ENCODE peak calls at places on chromosomes 16 and 17, in eight cellular contexts. E, M, R, U, P, X, S and N are unnamed samples.

GRCh38 chr17:58245428-58246103 is 7.2 kb downstream of the LPO start:
- DNase-seq in X (no peak), S (no peak), E (no peak), U (no peak), P (peak; percentile 62), M (no peak), R (no peak), N (no peak)

GRCh38 chr16:13923703-13924298 is 3.8 kb downstream of the ERCC4 start:
- DNase-seq in U (no peak), P (peak; percentile 74), X (peak; percentile 82), S (no peak), M (no peak), E (no peak), R (peak; percentile 51), N (no peak)

GRCh38 chr17:61833536-61834203 is 29.7 kb downstream of the BRIP1 start:
- DNase-seq in E (no peak), M (no peak), P (peak; percentile 77), X (peak; percentile 73), S (no peak), U (no peak), R (peak; percentile 86), N (peak; percentile 50)

GRCh38 chr17:7825206-7825980 is 8.6 kb upstream of the KDM6B start:
- DNase-seq in E (no peak), M (no peak), S (no peak), R (no peak), U (no peak), X (peak; percentile 50), P (peak; percentile 64), N (no peak)

GRCh38 chr17:3799181-3799627 is 1.8 kb downstream of the ITGAE start:
- DNase-seq in M (peak; percentile 48), E (no peak), R (peak; percentile 45), X (no peak), S (no peak), P (no peak), U (no peak), N (no peak)

GRCh38 chr17:49260011-49260921 is 29.7 kb upstream of the PHOSPHO1 start:
- DNase-seq in E (peak; percentile 13), U (no peak), S (peak; percentile 68), X (peak; percentile 86), M (peak; percentile 83), R (peak; percentile 92), P (peak; percentile 96), N (peak; percentile 49)

GRCh38 chr16:66881014-66881417 is 701 bp downstream of the PDP2 start:
- DNase-seq in S (no peak), M (no peak), U (no peak), P (peak; percentile 63), R (no peak), X (no peak), E (no peak), N (no peak)

GRCh38 chr17:34997355-34997862 is 17.1 kb downstream of the LIG3 start:
- DNase-seq in R (no peak), M (no peak), P (no peak), X (peak; percentile 93), U (no peak), E (no peak), S (no peak), N (no peak)

GRCh38 chr17:70767102-70767701 is 597.9 kb downstream of the KCNJ2 start:
- DNase-seq in M (no peak), E (no peak), X (peak; percentile 72), S (no peak), R (peak; percentile 31), P (peak; percentile 61), U (no peak), N (no peak)

GRCh38 chr17:64535357-64535756 is 28.6 kb downstream of the CEP95 start:
- DNase-seq in E (no peak), R (no peak), P (no peak), M (no peak), X (no peak), U (no peak), S (no peak), N (no peak)

GRCh38 chr16:17340804-17341203 is 130.0 kb downstream of the XYLT1 start:
- DNase-seq in P (no peak), M (no peak), S (no peak), U (no peak), E (no peak), X (no peak), R (no peak), N (no peak)

GRCh38 chr16:3115561-3115960 is 3.2 kb downstream of the ZNF205 start:
- DNase-seq in P (no peak), M (no peak), S (no peak), E (no peak), R (no peak), X (no peak), U (no peak), N (no peak)
- H3K36me3 ChIP-seq in P (no peaks in the 10 kb centered on the region), M (peaks cover 47% of the 10 kb centered on the region), S (peaks cover 56% of the 10 kb centered on the region), E (no peaks in the 10 kb centered on the region), R (peaks cover 3% of the 10 kb centered on the region), X (peaks cover 7% of the 10 kb centered on the region), U (peaks cover 13% of the 10 kb centered on the region), N (peaks cover 2% of the 10 kb centered on the region)

DNA sequence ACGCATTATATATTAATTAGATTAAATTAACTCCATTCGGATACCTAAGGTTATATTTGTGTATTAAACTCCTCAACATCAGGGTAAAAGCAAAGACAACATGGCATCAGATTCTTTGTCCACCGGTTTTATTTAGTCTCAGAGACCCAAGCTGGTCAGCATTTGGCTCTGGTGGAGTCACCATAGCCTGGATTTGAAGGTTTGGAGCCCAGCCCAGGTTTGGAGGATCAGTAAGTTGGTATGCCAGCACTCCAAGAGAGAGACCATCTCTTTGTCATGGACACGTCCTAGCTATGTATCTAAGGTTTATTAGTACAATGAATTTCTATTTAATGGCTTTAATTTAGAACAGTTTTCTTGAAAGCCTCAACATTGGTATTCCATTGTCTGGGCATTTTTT is 328.4 kb upstream of the RBFOX1 start:
- DNase-seq in E (no peak), P (no peak), X (no peak), R (no peak), S (no peak), M (no peak), U (no peak), N (no peak)
- H3K4me3 ChIP-seq in E (no peak overlapping the region), P (no peak overlapping the region), X (no peak overlapping the region), R (no peak overlapping the region), S (no peak overlapping the region), M (no peak overlapping the region), U (no peak overlapping the region), N (no peak overlapping the region)

GRCh38 chr17:75238684-75239191 is 22.7 kb downstream of the GGA3 start:
- DNase-seq in X (peak; percentile 77), R (peak; percentile 83), M (no peak), U (no peak), S (no peak), E (peak; percentile 41), P (peak; percentile 81), N (peak; percentile 25)
- H3K36me3 ChIP-seq in X (peaks cover 36% of the 10 kb centered on the region), R (peaks cover 23% of the 10 kb centered on the region), M (peaks cover 99% of the 10 kb centered on the region), U (peaks cover 64% of the 10 kb centered on the region), S (peaks cover 98% of the 10 kb centered on the region), E (peaks cover 73% of the 10 kb centered on the region), P (peaks cover 19% of the 10 kb centered on the region), N (peaks cover 3% of the 10 kb centered on the region)

DNA sequence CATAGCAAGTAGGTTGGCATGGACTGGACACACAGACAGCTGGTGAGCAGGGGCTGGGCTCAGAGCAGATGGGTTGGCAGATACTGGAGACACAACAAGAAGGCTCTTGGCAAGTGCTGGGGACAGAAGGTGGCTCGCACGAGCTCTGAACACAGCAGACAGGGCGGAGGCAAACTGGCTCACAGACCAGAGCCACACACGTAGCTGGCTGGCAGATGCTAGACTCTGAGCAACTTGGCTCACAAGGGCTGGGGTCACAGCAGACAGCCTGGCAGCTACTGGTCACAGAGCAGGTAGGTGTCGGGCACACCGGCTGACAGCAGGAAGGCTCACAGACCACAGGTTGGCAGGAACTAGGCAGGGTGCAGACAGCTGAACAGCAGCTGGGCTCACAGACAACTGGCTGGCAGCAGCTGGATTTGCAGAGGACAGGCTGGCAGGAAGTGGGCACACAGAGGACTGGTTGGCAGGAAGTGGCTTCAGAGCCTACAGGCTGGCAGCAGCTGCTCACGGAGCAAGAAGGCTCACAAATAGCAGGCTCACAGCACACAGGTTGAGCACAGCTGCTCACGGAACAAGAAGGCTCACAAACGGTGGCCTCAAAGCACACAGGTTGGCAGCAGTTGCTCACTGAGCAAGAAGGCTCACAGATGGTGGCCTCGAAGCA is 725 bp downstream of the KRTAP16-1 start:
- DNase-seq in S (peak; percentile 58), M (peak; percentile 79), X (no peak), R (no peak), E (peak; percentile 75), P (peak; percentile 27), U (peak; percentile 41), N (no peak)
- H3K4me3 ChIP-seq in S (no peak overlapping the region), M (no peak overlapping the region), X (no peak overlapping the region), R (no peak overlapping the region), E (peak overlapping the region; percentile 25), P (no peak overlapping the region), U (no peak overlapping the region), N (no peak overlapping the region)

GRCh38 chr16:9302102-9302501 is 210.7 kb downstream of the HAPSTR1 start:
- DNase-seq in X (no peak), E (no peak), P (no peak), M (no peak), R (no peak), U (no peak), S (no peak), N (no peak)
- H3K36me3 ChIP-seq in X (no peaks in the 10 kb centered on the region), E (no peaks in the 10 kb centered on the region), P (no peaks in the 10 kb centered on the region), M (no peaks in the 10 kb centered on the region), R (no peaks in the 10 kb centered on the region), U (no peaks in the 10 kb centered on the region), S (no peaks in the 10 kb centered on the region), N (no peaks in the 10 kb centered on the region)

DNA sequence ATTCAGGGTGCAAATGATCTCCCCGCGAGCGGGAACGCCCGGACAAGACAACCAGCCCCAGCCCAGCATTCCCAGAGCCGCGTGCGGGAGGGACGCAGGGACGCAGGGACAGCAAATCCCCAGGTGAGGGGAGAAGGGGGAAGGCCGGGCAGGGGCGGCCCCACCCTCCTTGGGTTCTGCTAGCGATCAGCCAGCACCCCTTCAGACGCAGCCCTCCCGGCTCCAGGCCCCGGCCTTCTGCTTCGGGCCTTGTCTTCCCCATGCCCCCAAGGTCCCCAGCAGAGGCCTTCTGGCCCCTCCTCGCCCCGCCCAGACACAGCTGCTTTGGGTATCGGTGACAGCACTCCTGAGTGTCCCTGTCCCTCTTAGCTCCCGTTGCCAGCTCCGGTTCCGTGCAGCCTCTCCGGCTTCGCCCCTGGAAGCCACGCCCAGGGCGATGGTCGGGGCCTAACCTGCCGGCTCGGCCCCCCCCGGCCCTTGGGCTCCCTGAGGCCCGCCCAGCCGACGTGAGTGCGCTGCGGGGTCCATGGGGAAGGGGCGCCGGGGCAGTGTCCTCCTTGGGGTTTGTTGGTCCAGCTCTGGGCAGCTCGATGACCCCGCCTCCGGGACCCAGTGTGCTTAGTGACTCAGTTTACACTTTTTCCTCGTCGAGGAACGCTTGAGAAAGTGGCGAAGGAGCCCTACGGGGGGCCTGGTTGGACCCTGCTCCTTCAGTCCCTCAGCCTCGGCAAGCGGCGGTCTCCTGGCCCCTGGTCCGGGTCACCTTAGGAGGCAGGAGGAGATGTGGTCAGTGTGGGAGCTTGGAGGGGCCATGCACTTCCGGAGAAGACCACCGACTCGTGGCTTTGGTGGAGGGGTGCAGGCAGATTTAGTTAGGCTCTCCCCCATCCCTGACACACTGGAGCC is 50.5 kb upstream of the AMZ2 start:
- DNase-seq in P (no peak), S (peak; percentile 21), X (no peak), E (peak; percentile 15), M (no peak), U (no peak), R (peak; percentile 57), N (no peak)
- H3K4me3 ChIP-seq in P (no peak overlapping the region), S (peak overlapping the region; percentile 68), X (peak overlapping the region; percentile 34), E (peak overlapping the region; percentile 56), M (peak overlapping the region; percentile 58), U (peak overlapping the region; percentile 51), R (peak overlapping the region; percentile 23), N (no peak overlapping the region)

GRCh38 chr17:77208856-77209255 is 68.1 kb downstream of the SEC14L1 start:
- DNase-seq in E (no peak), P (peak; percentile 32), S (no peak), M (no peak), X (no peak), R (no peak), U (no peak), N (no peak)
- H3K36me3 ChIP-seq in E (peaks cover 43% of the 10 kb centered on the region), P (peaks cover 35% of the 10 kb centered on the region), S (peaks cover 98% of the 10 kb centered on the region), M (peaks cover 98% of the 10 kb centered on the region), X (peaks cover 42% of the 10 kb centered on the region), R (peaks cover 7% of the 10 kb centered on the region), U (peaks cover 30% of the 10 kb centered on the region), N (peaks cover 3% of the 10 kb centered on the region)